ENCODE peak calls at places on chromosomes 12 and 14, in four cellular contexts. V is IMR-90, K is H9, J is mesenchymal stem cell. W is an unnamed sample.

GRCh38 chr12:30567082-30567481 is 128.6 kb downstream of the IPO8 start:
- DNase-seq in V (no peak), J (no peak), K (no peak), W (no peak)

GRCh38 chr12:45342171-45342570 is 126.3 kb downstream of the ANO6 start:
- DNase-seq in J (no peak), V (no peak), K (no peak), W (no peak)

GRCh38 chr12:85260904-85261303 is 19.1 kb upstream of the ALX1 start:
- DNase-seq in J (no peak), K (no peak), V (no peak), W (no peak)

GRCh38 chr12:69873429-69873828 is 48.4 kb downstream of the MYRFL start:
- DNase-seq in J (no peak), K (no peak), V (no peak), W (no peak)

GRCh38 chr12:100185361-100185894 is 15.2 kb upstream of the ACTR6 start:
- DNase-seq in J (no peak), K (no peak), V (no peak), W (no peak)

GRCh38 chr12:19681007-19681406 is 241.7 kb downstream of the AEBP2 start:
- DNase-seq in V (no peak), J (no peak), K (peak), W (no peak)

GRCh38 chr12:46179693-46180452 is 89.0 kb downstream of the SLC38A1 start:
- DNase-seq in V (no peak), J (no peak), K (no peak), W (no peak)

GRCh38 chr12:25816637-25817036 is 141.8 kb upstream of the RASSF8 start:
- DNase-seq in J (peak), V (peak), K (no peak), W (no peak)

GRCh38 chr12:6839482-6840201 is 1.1 kb upstream of the GNB3 start:
- DNase-seq in K (peak), V (no peak), J (no peak), W (no peak)

GRCh38 chr12:122403115-122403770 is 19.2 kb downstream of the CLIP1 start:
- DNase-seq in J (no peak), V (no peak), K (no peak), W (no peak)

GRCh38 chr14:101009531-101009930 is 106.0 kb upstream of the RTL1 start:
- DNase-seq in K (peak), V (no peak), J (no peak), W (no peak)

GRCh38 chr14:29953501-29953900 is 25.9 kb upstream of the PRKD1 start:
- DNase-seq in V (no peak), J (no peak), K (no peak), W (no peak)

GRCh38 chr14:46964378-46964777 is 312.8 kb upstream of the RPL10L start:
- DNase-seq in K (no peak), J (no peak), V (no peak), W (no peak)

GRCh38 chr12:132925597-132926416 is 30.3 kb downstream of the ZNF605 start:
- DNase-seq in J (peak), K (no peak), V (no peak), W (no peak)

DNA sequence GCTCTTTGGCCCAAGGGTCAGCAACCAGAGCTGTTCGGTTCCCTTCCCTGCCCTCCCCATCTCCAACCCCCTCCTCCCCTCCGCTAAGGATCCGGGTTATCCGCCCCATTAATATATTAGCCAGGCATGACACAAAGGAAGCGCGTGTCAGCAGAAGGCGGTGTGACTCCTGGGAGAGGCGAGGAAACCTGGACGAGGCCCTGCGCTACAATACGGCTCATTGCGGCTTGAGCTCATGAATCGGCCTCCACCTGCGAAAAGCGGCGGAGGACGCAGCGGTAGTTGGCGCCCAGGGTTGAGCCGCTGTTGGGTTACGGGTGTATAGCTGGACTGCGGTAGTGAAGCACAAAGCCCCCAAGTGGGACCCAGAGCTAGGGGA is 10.0 kb downstream of the FOXA1 start:
- DNase-seq in V (no peak), J (no peak), K (peak), W (no peak)
- H3K18ac ChIP-seq in V (no peak), J (peak), K (no peak), W (peak)

GRCh38 chr12:95859344-95859816 is 628 bp downstream of the SNRPF start:
- DNase-seq in J (peak), V (peak), K (no peak), W (peak)

GRCh38 chr12:95858451-95859343 is at the start of gene SNRPF:
- DNase-seq in V (peak), K (peak), J (peak), W (peak)

GRCh38 chr12:95859947-95860850 is 1.4 kb downstream of the SNRPF start:
- DNase-seq in V (no peak), J (no peak), K (no peak), W (no peak)

GRCh38 chr12:95857151-95857550 is 1.6 kb upstream of the SNRPF start:
- DNase-seq in K (peak), V (no peak), J (no peak), W (no peak)

DNA sequence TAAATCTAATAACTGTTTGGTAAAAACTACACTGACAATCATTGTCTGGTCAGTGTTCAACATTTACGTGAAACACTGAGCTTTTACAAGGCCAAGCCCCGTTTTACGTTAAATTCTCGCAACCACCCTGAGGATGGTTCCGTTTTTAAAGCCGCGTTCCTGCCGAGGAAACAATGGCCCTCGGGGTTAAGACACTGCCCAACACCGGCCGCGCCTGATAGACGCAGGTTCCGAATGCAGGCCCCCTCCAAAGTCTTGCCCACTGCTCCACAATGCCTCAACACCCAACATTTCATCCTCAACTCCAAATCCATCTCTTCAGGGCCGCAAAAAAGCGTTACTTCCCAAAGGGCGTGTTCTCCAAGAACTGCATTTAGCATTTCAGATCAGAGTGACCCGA is 953 bp upstream of the SNRPF start:
- DNase-seq in J (no peak), V (no peak), K (no peak), W (no peak)
- H3K18ac ChIP-seq in J (no peak), V (no peak), K (no peak), W (no peak)

DNA sequence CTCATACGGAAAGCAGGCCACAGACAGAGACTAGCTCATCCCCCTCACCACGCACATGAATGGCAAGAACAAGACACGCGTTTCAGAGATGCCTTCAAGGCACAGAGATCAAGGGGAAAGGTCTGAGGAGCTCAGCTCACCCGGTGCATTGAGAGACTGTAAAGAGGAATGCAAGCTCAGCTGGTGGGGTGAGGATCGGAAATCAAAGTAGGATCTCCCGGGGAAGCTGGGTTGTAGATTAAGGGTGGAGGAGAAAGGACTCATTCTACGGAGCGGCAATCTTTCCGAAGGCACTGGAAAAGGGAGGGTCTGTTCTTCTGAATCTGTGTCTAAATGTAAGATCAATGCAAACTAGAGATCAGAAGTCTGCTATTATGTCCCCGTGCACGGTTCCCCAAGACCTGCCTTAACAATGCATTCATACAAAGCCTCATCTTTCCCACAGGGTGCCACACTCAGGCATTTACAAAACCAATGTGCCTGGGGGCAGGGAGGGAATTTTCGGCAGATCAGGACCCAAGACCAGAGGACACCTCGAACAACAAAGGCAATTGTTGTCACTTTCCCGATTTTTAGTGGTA is 41.6 kb upstream of the PYGL start:
- DNase-seq in J (no peak), V (no peak), K (no peak), W (no peak)
- H3K18ac ChIP-seq in J (no peak), V (no peak), K (peak), W (no peak)

DNA sequence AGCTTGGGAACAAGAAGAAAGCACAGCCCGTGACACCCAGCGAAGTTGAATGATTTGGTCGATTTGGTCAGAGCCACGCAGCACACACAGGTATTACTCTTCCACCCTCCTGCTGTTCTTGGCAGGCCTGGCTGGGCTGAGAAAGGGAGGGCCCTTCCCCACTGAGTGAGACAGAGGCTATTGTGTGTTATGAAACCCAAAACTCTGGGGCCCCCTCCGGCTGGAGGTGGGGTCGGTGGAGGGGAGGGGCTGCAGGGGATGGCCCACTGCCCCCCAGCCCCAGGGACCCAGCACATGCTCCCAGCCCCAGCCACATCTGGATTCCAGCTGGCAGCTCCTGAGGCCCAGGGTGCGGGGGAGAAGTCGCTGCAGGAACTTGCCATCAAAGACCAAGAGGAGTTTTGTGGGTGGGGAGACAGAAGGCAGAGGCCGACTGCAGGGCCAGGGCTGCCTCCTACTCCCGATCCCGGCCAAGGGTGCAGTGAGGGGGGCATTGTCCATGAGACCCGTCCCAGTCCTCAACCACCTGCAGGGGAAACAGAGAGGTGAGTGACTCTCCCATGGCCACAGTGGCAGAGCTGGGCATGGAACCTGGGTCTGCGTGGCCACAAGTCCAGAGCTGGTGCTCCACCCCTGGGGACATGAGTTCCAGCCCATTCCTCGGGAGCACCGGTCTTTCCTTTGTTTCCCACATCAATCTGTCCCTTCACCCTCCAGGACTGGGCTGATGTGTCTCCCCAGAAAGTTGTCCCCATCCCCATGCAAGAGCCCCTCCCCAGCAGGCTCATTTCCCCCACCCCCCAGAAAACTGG is 8.7 kb downstream of the TMEM119 start:
- DNase-seq in V (no peak), J (no peak), K (no peak), W (no peak)
- H3K18ac ChIP-seq in V (no peak), J (peak), K (no peak), W (peak)

DNA sequence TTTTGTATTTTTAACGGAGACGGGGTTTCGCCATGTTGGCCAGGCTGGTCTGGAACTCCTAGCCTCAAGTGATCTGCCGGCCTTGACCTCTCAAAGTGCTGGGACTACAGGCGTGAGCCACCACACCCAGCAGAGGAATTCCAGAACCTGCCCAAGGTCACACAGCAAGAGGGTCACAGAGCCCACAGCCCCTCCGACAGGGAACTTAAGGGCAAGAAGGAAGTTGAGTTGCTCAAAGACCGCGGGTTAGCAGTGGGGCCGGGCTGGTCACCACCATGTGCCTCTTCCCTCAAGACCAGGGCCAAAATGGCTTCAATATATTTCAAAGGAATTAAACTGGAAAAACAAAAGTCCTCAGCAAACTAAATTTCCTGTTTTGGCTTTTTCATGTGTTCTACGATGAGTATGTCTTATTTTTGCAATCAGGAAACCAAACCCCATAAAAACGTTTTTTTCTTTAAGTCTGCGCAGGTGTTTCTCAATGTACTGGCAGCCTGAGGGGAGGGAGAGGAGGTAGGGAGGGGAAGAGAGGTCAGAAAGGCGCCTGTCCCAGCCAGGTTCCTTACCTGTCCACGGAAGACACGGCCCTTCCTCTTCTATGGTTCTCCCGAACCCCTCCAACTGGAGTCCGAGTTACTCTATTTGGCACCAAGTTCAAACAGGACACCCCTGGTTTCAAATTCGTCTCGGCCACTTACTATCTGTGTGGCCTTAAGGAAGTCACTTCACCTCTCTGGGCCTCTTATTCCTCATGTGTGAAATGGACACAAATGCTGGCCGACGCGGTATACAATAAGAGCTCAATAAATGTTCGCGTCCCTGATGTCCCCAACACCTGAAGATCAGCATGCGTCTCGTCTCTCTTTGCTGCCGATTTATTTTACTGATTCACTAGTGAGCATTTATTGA is 778 bp downstream of the SLC8B1 start:
- DNase-seq in K (no peak), V (no peak), J (no peak), W (no peak)
- H3K18ac ChIP-seq in K (no peak), V (no peak), J (peak), W (no peak)

DNA sequence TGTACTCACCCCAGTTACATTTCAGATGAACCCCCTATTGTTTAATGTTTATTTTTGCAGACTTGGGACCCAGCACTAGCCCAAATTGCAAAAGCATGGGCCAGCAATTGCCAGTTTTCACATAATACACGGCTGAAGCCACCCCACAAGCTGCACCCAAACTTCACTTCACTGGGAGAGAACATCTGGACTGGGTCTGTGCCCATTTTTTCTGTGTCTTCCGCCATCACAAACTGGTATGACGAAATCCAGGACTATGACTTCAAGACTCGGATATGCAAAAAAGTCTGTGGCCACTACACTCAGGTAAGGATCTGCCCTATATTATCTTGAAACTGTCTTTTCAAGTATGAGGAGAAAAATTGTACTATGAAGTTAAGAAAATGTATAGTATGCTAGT is 1.2 kb downstream of the GLIPR1 start:
- DNase-seq in K (no peak), V (peak), J (peak), W (no peak)
- H3K18ac ChIP-seq in K (no peak), V (peak), J (peak), W (no peak)

W was measured in neuronal stem cell.